ENCODE peak calls at places on chromosomes 12 and 14, in ten cellular contexts. One of them, this sample, is unnamed.

GRCh38 chr12:31958601-31959000 is 614 bp upstream of the RESF1 start:
- DNase-seq in NCI-H345: no peak
- DNase-seq in activated T-helper 9 cell treated with anti-CD3 and anti-CD28 coated beads, Interleukin-2, amount 50 U/mL, for 16 hours: no peak
- DNase-seq in amniotic stem cell: no peak
- DNase-seq in NCI-H2081: no peak
- DNase-seq in GM04504: no peak
- DNase-seq in HEK293T: no peak
- DNase-seq in small intestine: no peak
- DNase-seq in activated CD8-positive, alpha-beta memory T cell treated with anti-CD3 and anti-CD28 coated beads, Interleukin-2, amount 50 U/mL, for 4 hours: no peak
- DNase-seq in posterior vena cava: no peak
- DNase-seq in this sample: no peak

GRCh38 chr14:54652188-54652889 is 85.4 kb downstream of the SAMD4A start:
- DNase-seq in NCI-H345: no peak
- DNase-seq in activated T-helper 9 cell treated with anti-CD3 and anti-CD28 coated beads, Interleukin-2, amount 50 U/mL, for 16 hours: no peak
- DNase-seq in amniotic stem cell: peak; percentile 96
- DNase-seq in NCI-H2081: no peak
- DNase-seq in GM04504: peak; percentile 98
- DNase-seq in HEK293T: peak; percentile 54
- DNase-seq in small intestine: no peak
- DNase-seq in activated CD8-positive, alpha-beta memory T cell treated with anti-CD3 and anti-CD28 coated beads, Interleukin-2, amount 50 U/mL, for 4 hours: no peak
- DNase-seq in posterior vena cava: peak; percentile 95
- DNase-seq in this sample: peak; percentile 81

GRCh38 chr12:86261606-86262005 is 5.4 kb upstream of the MGAT4C start:
- DNase-seq in NCI-H345: no peak
- DNase-seq in activated T-helper 9 cell treated with anti-CD3 and anti-CD28 coated beads, Interleukin-2, amount 50 U/mL, for 16 hours: no peak
- DNase-seq in amniotic stem cell: no peak
- DNase-seq in NCI-H2081: no peak
- DNase-seq in GM04504: no peak
- DNase-seq in HEK293T: no peak
- DNase-seq in small intestine: no peak
- DNase-seq in activated CD8-positive, alpha-beta memory T cell treated with anti-CD3 and anti-CD28 coated beads, Interleukin-2, amount 50 U/mL, for 4 hours: no peak
- DNase-seq in posterior vena cava: no peak
- DNase-seq in this sample: no peak

GRCh38 chr12:75135021-75135420 is 74.6 kb downstream of the KCNC2 start:
- DNase-seq in NCI-H345: no peak
- DNase-seq in activated T-helper 9 cell treated with anti-CD3 and anti-CD28 coated beads, Interleukin-2, amount 50 U/mL, for 16 hours: no peak
- DNase-seq in amniotic stem cell: no peak
- DNase-seq in NCI-H2081: no peak
- DNase-seq in GM04504: no peak
- DNase-seq in HEK293T: no peak
- DNase-seq in small intestine: no peak
- DNase-seq in activated CD8-positive, alpha-beta memory T cell treated with anti-CD3 and anti-CD28 coated beads, Interleukin-2, amount 50 U/mL, for 4 hours: no peak
- DNase-seq in posterior vena cava: no peak
- DNase-seq in this sample: no peak

GRCh38 chr12:57242691-57243454 is 8.1 kb downstream of the STAC3 start:
- DNase-seq in NCI-H345: peak; percentile 92
- DNase-seq in activated T-helper 9 cell treated with anti-CD3 and anti-CD28 coated beads, Interleukin-2, amount 50 U/mL, for 16 hours: peak; percentile 51
- DNase-seq in amniotic stem cell: no peak
- DNase-seq in NCI-H2081: peak; percentile 86
- DNase-seq in GM04504: no peak
- DNase-seq in HEK293T: peak; percentile 75
- DNase-seq in small intestine: peak; percentile 55
- DNase-seq in activated CD8-positive, alpha-beta memory T cell treated with anti-CD3 and anti-CD28 coated beads, Interleukin-2, amount 50 U/mL, for 4 hours: peak; percentile 73
- DNase-seq in posterior vena cava: peak; percentile 88
- DNase-seq in this sample: peak; percentile 66

GRCh38 chr12:28611115-28611435 is 420.8 kb downstream of the CCDC91 start:
- DNase-seq in NCI-H345: no peak
- DNase-seq in activated T-helper 9 cell treated with anti-CD3 and anti-CD28 coated beads, Interleukin-2, amount 50 U/mL, for 16 hours: no peak
- DNase-seq in amniotic stem cell: peak; percentile 20
- DNase-seq in NCI-H2081: no peak
- DNase-seq in GM04504: peak; percentile 52
- DNase-seq in HEK293T: no peak
- DNase-seq in small intestine: no peak
- DNase-seq in activated CD8-positive, alpha-beta memory T cell treated with anti-CD3 and anti-CD28 coated beads, Interleukin-2, amount 50 U/mL, for 4 hours: no peak
- DNase-seq in posterior vena cava: no peak
- DNase-seq in this sample: peak; percentile 24

GRCh38 chr12:65532744-65533143 is 254.3 kb downstream of the MSRB3 start:
- DNase-seq in NCI-H345: no peak
- DNase-seq in activated T-helper 9 cell treated with anti-CD3 and anti-CD28 coated beads, Interleukin-2, amount 50 U/mL, for 16 hours: no peak
- DNase-seq in amniotic stem cell: no peak
- DNase-seq in NCI-H2081: no peak
- DNase-seq in GM04504: no peak
- DNase-seq in HEK293T: peak; percentile 53
- DNase-seq in small intestine: peak; percentile 5
- DNase-seq in activated CD8-positive, alpha-beta memory T cell treated with anti-CD3 and anti-CD28 coated beads, Interleukin-2, amount 50 U/mL, for 4 hours: no peak
- DNase-seq in posterior vena cava: no peak
- DNase-seq in this sample: peak; percentile 26

GRCh38 chr12:19605720-19606119 is 166.4 kb downstream of the AEBP2 start:
- DNase-seq in NCI-H345: no peak
- DNase-seq in activated T-helper 9 cell treated with anti-CD3 and anti-CD28 coated beads, Interleukin-2, amount 50 U/mL, for 16 hours: no peak
- DNase-seq in amniotic stem cell: no peak
- DNase-seq in NCI-H2081: no peak
- DNase-seq in GM04504: no peak
- DNase-seq in HEK293T: no peak
- DNase-seq in small intestine: no peak
- DNase-seq in activated CD8-positive, alpha-beta memory T cell treated with anti-CD3 and anti-CD28 coated beads, Interleukin-2, amount 50 U/mL, for 4 hours: no peak
- DNase-seq in posterior vena cava: no peak
- DNase-seq in this sample: no peak

GRCh38 chr14:38042356-38042755 is 165.3 kb upstream of the SSTR1 start:
- DNase-seq in NCI-H345: no peak
- DNase-seq in activated T-helper 9 cell treated with anti-CD3 and anti-CD28 coated beads, Interleukin-2, amount 50 U/mL, for 16 hours: no peak
- DNase-seq in amniotic stem cell: peak; percentile 36
- DNase-seq in NCI-H2081: no peak
- DNase-seq in GM04504: peak; percentile 78
- DNase-seq in HEK293T: no peak
- DNase-seq in small intestine: no peak
- DNase-seq in activated CD8-positive, alpha-beta memory T cell treated with anti-CD3 and anti-CD28 coated beads, Interleukin-2, amount 50 U/mL, for 4 hours: no peak
- DNase-seq in posterior vena cava: no peak
- DNase-seq in this sample: peak; percentile 16

GRCh38 chr12:124422142-124422569 is 127.3 kb downstream of the RFLNA start:
- DNase-seq in NCI-H345: peak; percentile 27
- DNase-seq in activated T-helper 9 cell treated with anti-CD3 and anti-CD28 coated beads, Interleukin-2, amount 50 U/mL, for 16 hours: no peak
- DNase-seq in amniotic stem cell: no peak
- DNase-seq in NCI-H2081: peak; percentile 89
- DNase-seq in GM04504: no peak
- DNase-seq in HEK293T: no peak
- DNase-seq in small intestine: peak; percentile 81
- DNase-seq in activated CD8-positive, alpha-beta memory T cell treated with anti-CD3 and anti-CD28 coated beads, Interleukin-2, amount 50 U/mL, for 4 hours: no peak
- DNase-seq in posterior vena cava: no peak
- DNase-seq in this sample: peak; percentile 41

GRCh38 chr14:76080009-76080408 is 71.7 kb upstream of the GPATCH2L start:
- DNase-seq in NCI-H345: no peak
- DNase-seq in activated T-helper 9 cell treated with anti-CD3 and anti-CD28 coated beads, Interleukin-2, amount 50 U/mL, for 16 hours: no peak
- DNase-seq in amniotic stem cell: no peak
- DNase-seq in NCI-H2081: no peak
- DNase-seq in GM04504: no peak
- DNase-seq in HEK293T: no peak
- DNase-seq in small intestine: no peak
- DNase-seq in activated CD8-positive, alpha-beta memory T cell treated with anti-CD3 and anti-CD28 coated beads, Interleukin-2, amount 50 U/mL, for 4 hours: no peak
- DNase-seq in posterior vena cava: no peak
- DNase-seq in this sample: no peak

GRCh38 chr12:16348435-16349131 is 1.1 kb downstream of the MGST1 start:
- DNase-seq in NCI-H345: no peak
- DNase-seq in activated T-helper 9 cell treated with anti-CD3 and anti-CD28 coated beads, Interleukin-2, amount 50 U/mL, for 16 hours: no peak
- DNase-seq in amniotic stem cell: no peak
- DNase-seq in NCI-H2081: no peak
- DNase-seq in GM04504: no peak
- DNase-seq in HEK293T: no peak
- DNase-seq in small intestine: no peak
- DNase-seq in activated CD8-positive, alpha-beta memory T cell treated with anti-CD3 and anti-CD28 coated beads, Interleukin-2, amount 50 U/mL, for 4 hours: no peak
- DNase-seq in posterior vena cava: no peak
- DNase-seq in this sample: no peak

GRCh38 chr12:4809013-4809448 is 88.8 kb downstream of the GALNT8 start:
- DNase-seq in NCI-H345: peak; percentile 92
- DNase-seq in activated T-helper 9 cell treated with anti-CD3 and anti-CD28 coated beads, Interleukin-2, amount 50 U/mL, for 16 hours: no peak
- DNase-seq in amniotic stem cell: no peak
- DNase-seq in NCI-H2081: peak; percentile 11
- DNase-seq in GM04504: no peak
- DNase-seq in HEK293T: peak; percentile 49
- DNase-seq in small intestine: no peak
- DNase-seq in activated CD8-positive, alpha-beta memory T cell treated with anti-CD3 and anti-CD28 coated beads, Interleukin-2, amount 50 U/mL, for 4 hours: no peak
- DNase-seq in posterior vena cava: no peak
- DNase-seq in this sample: no peak

GRCh38 chr12:13173537-13173936 is 23.0 kb upstream of the EMP1 start:
- DNase-seq in NCI-H345: no peak
- DNase-seq in activated T-helper 9 cell treated with anti-CD3 and anti-CD28 coated beads, Interleukin-2, amount 50 U/mL, for 16 hours: peak; percentile 4
- DNase-seq in amniotic stem cell: peak; percentile 86
- DNase-seq in NCI-H2081: no peak
- DNase-seq in GM04504: peak; percentile 92
- DNase-seq in HEK293T: no peak
- DNase-seq in small intestine: no peak
- DNase-seq in activated CD8-positive, alpha-beta memory T cell treated with anti-CD3 and anti-CD28 coated beads, Interleukin-2, amount 50 U/mL, for 4 hours: no peak
- DNase-seq in posterior vena cava: peak; percentile 91
- DNase-seq in this sample: peak; percentile 70

GRCh38 chr14:73612339-73613045 is at the start of gene ACOT6:
- DNase-seq in NCI-H345: peak; percentile 54
- DNase-seq in activated T-helper 9 cell treated with anti-CD3 and anti-CD28 coated beads, Interleukin-2, amount 50 U/mL, for 16 hours: peak; percentile 36
- DNase-seq in amniotic stem cell: peak; percentile 22
- DNase-seq in NCI-H2081: peak; percentile 58
- DNase-seq in GM04504: no peak
- DNase-seq in HEK293T: peak; percentile 84
- DNase-seq in small intestine: peak; percentile 69
- DNase-seq in activated CD8-positive, alpha-beta memory T cell treated with anti-CD3 and anti-CD28 coated beads, Interleukin-2, amount 50 U/mL, for 4 hours: peak; percentile 65
- DNase-seq in posterior vena cava: peak; percentile 92
- DNase-seq in this sample: peak; percentile 73

GRCh38 chr14:94450722-94451090 is 1.9 kb downstream of the SERPINA11 start:
- DNase-seq in NCI-H345: no peak
- DNase-seq in activated T-helper 9 cell treated with anti-CD3 and anti-CD28 coated beads, Interleukin-2, amount 50 U/mL, for 16 hours: no peak
- DNase-seq in amniotic stem cell: no peak
- DNase-seq in NCI-H2081: no peak
- DNase-seq in GM04504: no peak
- DNase-seq in HEK293T: no peak
- DNase-seq in small intestine: no peak
- DNase-seq in activated CD8-positive, alpha-beta memory T cell treated with anti-CD3 and anti-CD28 coated beads, Interleukin-2, amount 50 U/mL, for 4 hours: no peak
- DNase-seq in posterior vena cava: no peak
- DNase-seq in this sample: no peak

GRCh38 chr12:92971869-92972524 is 42.9 kb upstream of the EEA1 start:
- DNase-seq in NCI-H345: no peak
- DNase-seq in activated T-helper 9 cell treated with anti-CD3 and anti-CD28 coated beads, Interleukin-2, amount 50 U/mL, for 16 hours: no peak
- DNase-seq in amniotic stem cell: peak; percentile 26
- DNase-seq in NCI-H2081: no peak
- DNase-seq in GM04504: peak; percentile 57
- DNase-seq in HEK293T: no peak
- DNase-seq in small intestine: no peak
- DNase-seq in activated CD8-positive, alpha-beta memory T cell treated with anti-CD3 and anti-CD28 coated beads, Interleukin-2, amount 50 U/mL, for 4 hours: no peak
- DNase-seq in posterior vena cava: no peak
- DNase-seq in this sample: peak; percentile 32

GRCh38 chr12:100166232-100166631 is 23.6 kb upstream of the BLTP3B start:
- DNase-seq in NCI-H345: no peak
- DNase-seq in activated T-helper 9 cell treated with anti-CD3 and anti-CD28 coated beads, Interleukin-2, amount 50 U/mL, for 16 hours: no peak
- DNase-seq in amniotic stem cell: no peak
- DNase-seq in NCI-H2081: no peak
- DNase-seq in GM04504: no peak
- DNase-seq in HEK293T: no peak
- DNase-seq in small intestine: no peak
- DNase-seq in activated CD8-positive, alpha-beta memory T cell treated with anti-CD3 and anti-CD28 coated beads, Interleukin-2, amount 50 U/mL, for 4 hours: no peak
- DNase-seq in posterior vena cava: no peak
- DNase-seq in this sample: no peak

GRCh38 chr14:71554959-71555612 is 377.1 kb upstream of the RGS6 start:
- DNase-seq in NCI-H345: no peak
- DNase-seq in activated T-helper 9 cell treated with anti-CD3 and anti-CD28 coated beads, Interleukin-2, amount 50 U/mL, for 16 hours: no peak
- DNase-seq in amniotic stem cell: no peak
- DNase-seq in NCI-H2081: no peak
- DNase-seq in GM04504: no peak
- DNase-seq in HEK293T: no peak
- DNase-seq in small intestine: peak; percentile 3
- DNase-seq in activated CD8-positive, alpha-beta memory T cell treated with anti-CD3 and anti-CD28 coated beads, Interleukin-2, amount 50 U/mL, for 4 hours: no peak
- DNase-seq in posterior vena cava: no peak
- DNase-seq in this sample: no peak

GRCh38 chr12:65492997-65493892 is 214.8 kb downstream of the MSRB3 start:
- DNase-seq in NCI-H345: no peak
- DNase-seq in activated T-helper 9 cell treated with anti-CD3 and anti-CD28 coated beads, Interleukin-2, amount 50 U/mL, for 16 hours: no peak
- DNase-seq in amniotic stem cell: no peak
- DNase-seq in NCI-H2081: no peak
- DNase-seq in GM04504: no peak
- DNase-seq in HEK293T: no peak
- DNase-seq in small intestine: no peak
- DNase-seq in activated CD8-positive, alpha-beta memory T cell treated with anti-CD3 and anti-CD28 coated beads, Interleukin-2, amount 50 U/mL, for 4 hours: no peak
- DNase-seq in posterior vena cava: no peak
- DNase-seq in this sample: no peak

GRCh38 chr14:69287096-69287991 is 27.4 kb downstream of the GALNT16 start:
- DNase-seq in NCI-H345: no peak
- DNase-seq in activated T-helper 9 cell treated with anti-CD3 and anti-CD28 coated beads, Interleukin-2, amount 50 U/mL, for 16 hours: no peak
- DNase-seq in amniotic stem cell: no peak
- DNase-seq in NCI-H2081: no peak
- DNase-seq in GM04504: no peak
- DNase-seq in HEK293T: no peak
- DNase-seq in small intestine: no peak
- DNase-seq in activated CD8-positive, alpha-beta memory T cell treated with anti-CD3 and anti-CD28 coated beads, Interleukin-2, amount 50 U/mL, for 4 hours: no peak
- DNase-seq in posterior vena cava: no peak
- DNase-seq in this sample: no peak

GRCh38 chr14:65109357-65109756 is 7.0 kb upstream of the MAX start:
- DNase-seq in NCI-H345: no peak
- DNase-seq in activated T-helper 9 cell treated with anti-CD3 and anti-CD28 coated beads, Interleukin-2, amount 50 U/mL, for 16 hours: no peak
- DNase-seq in amniotic stem cell: no peak
- DNase-seq in NCI-H2081: no peak
- DNase-seq in GM04504: no peak
- DNase-seq in HEK293T: no peak
- DNase-seq in small intestine: no peak
- DNase-seq in activated CD8-positive, alpha-beta memory T cell treated with anti-CD3 and anti-CD28 coated beads, Interleukin-2, amount 50 U/mL, for 4 hours: no peak
- DNase-seq in posterior vena cava: no peak
- DNase-seq in this sample: no peak

GRCh38 chr12:83939718-83940117 is 972.9 kb downstream of the SLC6A15 start:
- DNase-seq in NCI-H345: no peak
- DNase-seq in activated T-helper 9 cell treated with anti-CD3 and anti-CD28 coated beads, Interleukin-2, amount 50 U/mL, for 16 hours: no peak
- DNase-seq in amniotic stem cell: no peak
- DNase-seq in NCI-H2081: no peak
- DNase-seq in GM04504: no peak
- DNase-seq in HEK293T: no peak
- DNase-seq in small intestine: no peak
- DNase-seq in activated CD8-positive, alpha-beta memory T cell treated with anti-CD3 and anti-CD28 coated beads, Interleukin-2, amount 50 U/mL, for 4 hours: no peak
- DNase-seq in posterior vena cava: no peak
- DNase-seq in this sample: no peak